ENCODE peak calls at places on chromosomes 16 and 17, in seven cellular contexts. H is D341Med; I is heart right ventricle; L is CD8-positive, alpha-beta memory T cell; J is NCI-H82; A is stimulated activated CD4-positive, alpha-beta T cell treated with anti-CD3 and anti-CD28 coated beads, Interleukin-2, amount 100 ng/mL, for 48 hours; S is left ventricle myocardium superior. F is an unnamed sample.
A peak's percentile ranks its signal among the peaks of the same experiment; 100 is the strongest.

GRCh38 chr16:28014851-28015250 is 48.7 kb downstream of the GSG1L start:
- DNase-seq in H (no peak), I (no peak), L (no peak), J (no peak), A (no peak), S (no peak), F (no peak)

GRCh38 chr17:39564201-39564828 is 43.4 kb downstream of the NEUROD2 start:
- DNase-seq in H (peak; percentile 81), I (no peak), L (no peak), J (peak; percentile 71), A (no peak), S (no peak), F (no peak)

GRCh38 chr17:46796080-46796479 is 22.4 kb downstream of the WNT3 start:
- DNase-seq in H (no peak), I (no peak), L (no peak), J (no peak), A (no peak), S (no peak), F (no peak)

GRCh38 chr17:83186226-83186625 is 106.8 kb downstream of the METRNL start:
- DNase-seq in H (peak; percentile 33), I (no peak), L (no peak), J (no peak), A (no peak), S (peak; percentile 30), F (no peak)

GRCh38 chr16:69324013-69324531 is 6.3 kb downstream of the PDF start:
- DNase-seq in H (peak; percentile 53), I (no peak), L (no peak), J (no peak), A (no peak), S (peak; percentile 82), F (peak; percentile 16)

GRCh38 chr16:9318764-9319163 is 227.3 kb downstream of the HAPSTR1 start:
- DNase-seq in H (no peak), I (no peak), L (no peak), J (peak; percentile 27), A (no peak), S (no peak), F (no peak)

GRCh38 chr17:38916771-38917170 is 8.6 kb upstream of the LASP1NB start:
- DNase-seq in H (no peak), I (no peak), L (no peak), J (no peak), A (no peak), S (no peak), F (no peak)

GRCh38 chr17:72422505-72423285 is 301.9 kb downstream of the SOX9 start:
- DNase-seq in H (no peak), I (peak; percentile 36), L (no peak), J (no peak), A (no peak), S (peak; percentile 62), F (peak; percentile 93)

GRCh38 chr16:74601131-74601871 is 5.6 kb downstream of the GLG1 start:
- DNase-seq in H (no peak), I (no peak), L (peak; percentile 79), J (no peak), A (peak; percentile 23), S (no peak), F (no peak)

GRCh38 chr17:38970128-38970527 is 2.9 kb upstream of the FBXO47 start:
- DNase-seq in H (no peak), I (no peak), L (no peak), J (peak; percentile 11), A (no peak), S (no peak), F (no peak)

F was measured in astrocyte of the hippocampus.